ENCODE peak calls at places on chromosomes 4 and X, in seven cellular contexts. T, W, V, I, G, B and A are unnamed samples.

GRCh38 chr4:80532674-80533333 is 197.3 kb downstream of the CFAP299 start:
- DNase-seq in T (no peak), W (no peak), V (no peak), I (no peak), G (no peak), B (no peak), A (no peak)

GRCh38 chr4:37188100-37188499 is 56.4 kb upstream of the NWD2 start:
- DNase-seq in T (no peak), W (peak; percentile 14), V (no peak), I (no peak), G (no peak), B (no peak), A (peak; percentile 54)

GRCh38 chr4:141177171-141177570 is 43.5 kb upstream of the ZNF330 start:
- DNase-seq in T (no peak), W (no peak), V (no peak), I (no peak), G (no peak), B (no peak), A (no peak)

GRCh38 chr4:91916219-91916618 is 387.5 kb upstream of the GRID2 start:
- DNase-seq in T (no peak), W (no peak), V (no peak), I (no peak), G (no peak), B (no peak), A (no peak)

GRCh38 chr4:149264093-149264733 is 551.4 kb downstream of the IQCM start:
- DNase-seq in T (no peak), W (peak; percentile 63), V (no peak), I (peak; percentile 4), G (peak; percentile 7), B (no peak), A (peak; percentile 31)

GRCh38 chrX:91434351-91435168 is at the start of gene PABPC5:
- DNase-seq in T (peak; percentile 80), W (no peak), V (peak; percentile 90), I (no peak), G (peak; percentile 74), B (peak; percentile 59), A (peak; percentile 81)

GRCh38 chrX:16917120-16917519 is 29.3 kb upstream of the REPS2 start:
- DNase-seq in T (no peak), W (no peak), V (no peak), I (no peak), G (no peak), B (no peak), A (no peak)

GRCh38 chr4:39814403-39815185 is 116.7 kb downstream of the UBE2K start:
- DNase-seq in T (no peak), W (no peak), V (no peak), I (no peak), G (no peak), B (no peak), A (no peak)

GRCh38 chrX:118350221-118350620 is 4.3 kb downstream of the WDR44 start:
- DNase-seq in T (no peak), W (no peak), V (no peak), I (no peak), G (no peak), B (no peak), A (no peak)

GRCh38 chr4:47930971-47931804 is 16.8 kb upstream of the NFXL1 start:
- DNase-seq in T (no peak), W (no peak), V (no peak), I (no peak), G (no peak), B (no peak), A (no peak)

GRCh38 chr4:89299153-89299789 is 8.3 kb downstream of the GPRIN3 start:
- DNase-seq in T (no peak), W (no peak), V (no peak), I (no peak), G (no peak), B (no peak), A (no peak)

GRCh38 chr4:27128431-27128830 is 267.8 kb downstream of the STIM2 start:
- DNase-seq in T (no peak), W (no peak), V (no peak), I (no peak), G (no peak), B (no peak), A (no peak)

GRCh38 chr4:151643564-151643963 is 117.2 kb downstream of the GATB start:
- DNase-seq in T (no peak), W (no peak), V (no peak), I (no peak), G (no peak), B (no peak), A (no peak)

GRCh38 chr4:151646322-151646721 is 114.5 kb downstream of the GATB start:
- DNase-seq in T (no peak), W (no peak), V (no peak), I (no peak), G (no peak), B (no peak), A (no peak)

GRCh38 chr4:151641167-151641566 is 119.6 kb downstream of the GATB start:
- DNase-seq in T (no peak), W (no peak), V (no peak), I (peak; percentile 56), G (no peak), B (no peak), A (no peak)

GRCh38 chr4:151641983-151642382 is 118.8 kb downstream of the GATB start:
- DNase-seq in T (no peak), W (no peak), V (no peak), I (no peak), G (no peak), B (no peak), A (no peak)

DNA sequence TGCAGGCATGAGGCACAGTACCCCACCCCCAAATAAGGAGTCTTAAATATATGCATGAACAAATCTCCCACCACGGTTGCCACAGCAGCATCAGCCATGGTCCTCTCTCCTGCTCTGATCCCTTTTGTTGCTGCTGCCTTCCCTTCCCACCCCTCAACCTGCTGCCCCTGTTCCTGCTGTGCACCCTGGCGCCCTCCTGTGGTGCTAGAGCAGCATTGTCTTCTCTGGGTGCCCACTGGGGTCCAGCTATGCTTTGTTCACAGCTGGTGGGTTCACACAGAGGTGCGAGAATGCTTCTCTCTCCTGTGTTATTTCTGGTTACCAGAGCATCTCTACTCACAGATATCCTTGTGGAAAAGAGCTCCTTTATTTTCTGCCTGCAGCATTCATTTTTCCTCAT is 116.2 kb downstream of the GATB start:
- DNase-seq in T (no peak), W (peak; percentile 82), V (no peak), I (no peak), G (no peak), B (no peak), A (no peak)
- H3K4me3 ChIP-seq in T (no peak overlapping the region), W (no peak overlapping the region), V (no peak overlapping the region), I (no peak overlapping the region), G (no peak overlapping the region), B (no peak overlapping the region), A (no peak overlapping the region)

GRCh38 chrX:43557792-43558191 is 98.3 kb upstream of the MAOA start:
- DNase-seq in T (no peak), W (peak; percentile 65), V (no peak), I (peak; percentile 12), G (peak; percentile 29), B (no peak), A (peak; percentile 33)
- TF ChIP-seq CTCF in T (peak; percentile 22), W (peak; percentile 55), V (peak; percentile 31), I (peak; percentile 35), G (peak; percentile 54), B (peak; percentile 76), A (peak; percentile 32)

GRCh38 chr4:82784615-82785247 is 13.9 kb downstream of the SCD5 start:
- DNase-seq in T (no peak), W (no peak), V (no peak), I (no peak), G (no peak), B (no peak), A (no peak)
- H3K4me3 ChIP-seq in T (no peak overlapping the region), W (no peak overlapping the region), V (no peak overlapping the region), I (no peak overlapping the region), G (no peak overlapping the region), B (no peak overlapping the region), A (no peak overlapping the region)

GRCh38 chr4:71400788-71401187 is 62.0 kb downstream of the SLC4A4 start:
- DNase-seq in T (no peak), W (no peak), V (no peak), I (no peak), G (no peak), B (no peak), A (no peak)

GRCh38 chr4:71392109-71392508 is 53.3 kb downstream of the SLC4A4 start:
- DNase-seq in T (no peak), W (no peak), V (no peak), I (no peak), G (no peak), B (no peak), A (no peak)

DNA sequence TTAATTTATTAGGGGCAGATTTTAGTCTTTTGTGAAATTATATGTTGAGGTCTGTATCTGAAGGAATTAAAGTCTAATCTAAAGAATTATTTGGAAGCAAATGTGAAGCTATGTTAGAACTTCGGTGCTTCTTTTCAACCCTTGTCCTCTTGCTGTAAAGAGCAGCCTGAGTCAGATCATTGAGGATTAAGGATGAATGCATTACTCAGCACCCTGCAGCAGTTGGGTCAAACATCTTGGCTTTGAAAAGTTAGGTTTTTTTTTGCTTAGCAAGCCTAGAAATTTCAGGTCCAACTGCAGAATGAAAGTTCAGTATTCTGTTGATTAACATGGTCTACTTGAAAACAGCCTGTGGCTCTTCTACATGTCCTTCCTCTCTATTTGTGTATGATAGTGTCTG is 57.6 kb downstream of the SLC4A4 start:
- DNase-seq in T (no peak), W (no peak), V (no peak), I (no peak), G (no peak), B (no peak), A (no peak)
- TF ChIP-seq CTCF in T (no peak), W (no peak), V (no peak), I (no peak), G (no peak), B (no peak), A (no peak)